ENCODE peak calls at places on chromosomes 12 and 14, in four cellular contexts. G, X, H and B are unnamed samples.

GRCh38 chr12:100141998-100142850 is 450 bp downstream of the BLTP3B start:
- DNase-seq in G (peak), X (peak), H (peak), B (peak)

GRCh38 chr14:20630340-20631022 is 11.0 kb downstream of the OR6S1 start:
- DNase-seq in G (peak), X (peak), H (no peak), B (peak)

GRCh38 chr12:58341791-58342190 is 400.4 kb downstream of the ATP23 start:
- DNase-seq in G (peak), X (no peak), H (no peak), B (no peak)

GRCh38 chr12:130859128-130859527 is 12.7 kb upstream of the RAN start:
- DNase-seq in G (no peak), X (no peak), H (no peak), B (no peak)

GRCh38 chr14:41403360-41403759 is 203.3 kb upstream of the LRFN5 start:
- DNase-seq in G (no peak), X (no peak), H (no peak), B (no peak)

GRCh38 chr14:99267871-99268775 is 3.9 kb downstream of the BCL11B start:
- DNase-seq in G (no peak), X (no peak), H (no peak), B (peak)

GRCh38 chr12:75623631-75624118 is 112.3 kb upstream of the KRR1 start:
- DNase-seq in G (peak), X (no peak), H (no peak), B (no peak)

GRCh38 chr12:112309797-112310196 is 72.4 kb downstream of the HECTD4 start:
- DNase-seq in G (no peak), X (no peak), H (no peak), B (no peak)

GRCh38 chr12:58969227-58969626 is 48.9 kb upstream of the LRIG3 start:
- DNase-seq in G (peak), X (no peak), H (no peak), B (no peak)

GRCh38 chr12:123908884-123909807 is 63.5 kb downstream of the CCDC92 start:
- DNase-seq in G (no peak), X (no peak), H (no peak), B (no peak)

GRCh38 chr12:57893460-57894353 is 47.2 kb upstream of the CTDSP2 start:
- DNase-seq in G (peak), X (peak), H (peak), B (no peak)

GRCh38 chr12:92036771-92037453 is 108.7 kb downstream of the BTG1 start:
- DNase-seq in G (peak), X (no peak), H (no peak), B (no peak)

GRCh38 chr12:130764475-130765185 is 48.5 kb upstream of the RIMBP2 start:
- DNase-seq in G (peak), X (no peak), H (no peak), B (peak)

GRCh38 chr12:26939192-26939832 is 1.0 kb downstream of the FGFR1OP2 start:
- DNase-seq in G (no peak), X (no peak), H (no peak), B (no peak)

GRCh38 chr12:51721281-51721940 is 127.1 kb downstream of the FIGNL2 start:
- DNase-seq in G (no peak), X (peak), H (no peak), B (peak)

GRCh38 chr14:92004062-92004461 is 35.8 kb downstream of the TRIP11 start:
- DNase-seq in G (no peak), X (no peak), H (no peak), B (no peak)

GRCh38 chr12:3735432-3735831 is 17.5 kb downstream of the CRACR2A start:
- DNase-seq in G (no peak), X (no peak), H (no peak), B (no peak)

DNA sequence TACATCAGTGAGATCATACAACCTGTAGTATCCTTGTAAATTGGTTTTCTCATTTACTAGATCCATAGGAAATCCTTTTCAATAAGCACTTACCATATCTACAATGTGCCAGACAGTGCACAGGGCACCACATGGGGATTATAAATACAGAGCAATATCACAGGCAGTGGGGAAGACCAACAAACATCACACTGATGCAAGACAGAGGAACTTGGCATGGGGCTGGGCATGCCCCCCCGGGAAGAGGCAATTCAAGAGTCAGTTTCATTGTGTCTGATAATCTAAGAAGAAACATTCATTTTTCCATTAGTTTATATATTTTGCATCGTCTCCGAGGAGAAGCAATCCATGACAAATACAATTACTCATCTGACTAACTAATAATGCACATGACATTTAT is 16.2 kb downstream of the NT5DC3 start:
- DNase-seq in G (no peak), X (no peak), H (no peak), B (no peak)
- TF ChIP-seq CTCF in G (no peak), X (no peak), H (no peak), B (no peak)

GRCh38 chr12:46027172-46027571 is 36.8 kb upstream of the SCAF11 start:
- DNase-seq in G (no peak), X (no peak), H (no peak), B (no peak)
- TF ChIP-seq CTCF in G (no peak), X (no peak), H (no peak), B (no peak)

DNA sequence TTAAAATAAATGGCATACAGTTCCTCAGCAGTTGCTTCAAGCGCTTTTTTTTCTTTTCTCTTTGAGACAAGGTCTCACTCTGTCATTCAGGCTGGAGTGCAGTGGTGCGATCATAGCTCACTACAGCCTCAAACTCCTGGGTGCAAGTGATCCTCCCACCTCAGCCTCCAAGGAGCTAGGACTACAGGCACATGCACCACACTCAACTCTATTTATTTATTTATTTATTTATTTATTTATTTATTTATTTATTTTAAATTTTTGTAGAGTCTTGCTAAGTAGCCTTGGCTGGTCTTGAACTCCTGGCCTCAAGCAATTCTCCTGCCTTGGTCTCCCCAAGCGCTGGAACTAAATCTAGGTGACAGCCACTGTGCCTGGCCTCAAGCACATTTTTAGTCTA is 132.0 kb downstream of the MED13L start:
- DNase-seq in G (no peak), X (no peak), H (no peak), B (no peak)
- TF ChIP-seq CTCF in G (no peak), X (no peak), H (no peak), B (no peak)

GRCh38 chr12:120238839-120239445 is 26.6 kb downstream of the PXN start:
- DNase-seq in G (no peak), X (no peak), H (peak), B (no peak)

GRCh38 chr12:120234643-120235368 is 30.7 kb downstream of the PXN start:
- DNase-seq in G (peak), X (no peak), H (peak), B (no peak)

GRCh38 chr12:120238224-120238616 is 27.3 kb downstream of the PXN start:
- DNase-seq in G (no peak), X (no peak), H (peak), B (no peak)

GRCh38 chr12:120236124-120236398 is 29.5 kb downstream of the PXN start:
- DNase-seq in G (no peak), X (no peak), H (peak), B (peak)

GRCh38 chr12:120235369-120236123 is 30.0 kb downstream of the PXN start:
- DNase-seq in G (no peak), X (no peak), H (no peak), B (no peak)
- TF ChIP-seq CTCF in G (peak), X (no peak), H (no peak), B (no peak)

GRCh38 chr12:61993734-61994345 is 266.4 kb upstream of the USP15 start:
- DNase-seq in G (peak), X (no peak), H (no peak), B (no peak)
- TF ChIP-seq CTCF in G (peak), X (no peak), H (no peak), B (peak)

GRCh38 chr14:63833728-63834127 is 19.1 kb upstream of the SYNE2 start:
- DNase-seq in G (no peak), X (no peak), H (no peak), B (no peak)
- TF ChIP-seq CTCF in G (no peak), X (no peak), H (no peak), B (no peak)

DNA sequence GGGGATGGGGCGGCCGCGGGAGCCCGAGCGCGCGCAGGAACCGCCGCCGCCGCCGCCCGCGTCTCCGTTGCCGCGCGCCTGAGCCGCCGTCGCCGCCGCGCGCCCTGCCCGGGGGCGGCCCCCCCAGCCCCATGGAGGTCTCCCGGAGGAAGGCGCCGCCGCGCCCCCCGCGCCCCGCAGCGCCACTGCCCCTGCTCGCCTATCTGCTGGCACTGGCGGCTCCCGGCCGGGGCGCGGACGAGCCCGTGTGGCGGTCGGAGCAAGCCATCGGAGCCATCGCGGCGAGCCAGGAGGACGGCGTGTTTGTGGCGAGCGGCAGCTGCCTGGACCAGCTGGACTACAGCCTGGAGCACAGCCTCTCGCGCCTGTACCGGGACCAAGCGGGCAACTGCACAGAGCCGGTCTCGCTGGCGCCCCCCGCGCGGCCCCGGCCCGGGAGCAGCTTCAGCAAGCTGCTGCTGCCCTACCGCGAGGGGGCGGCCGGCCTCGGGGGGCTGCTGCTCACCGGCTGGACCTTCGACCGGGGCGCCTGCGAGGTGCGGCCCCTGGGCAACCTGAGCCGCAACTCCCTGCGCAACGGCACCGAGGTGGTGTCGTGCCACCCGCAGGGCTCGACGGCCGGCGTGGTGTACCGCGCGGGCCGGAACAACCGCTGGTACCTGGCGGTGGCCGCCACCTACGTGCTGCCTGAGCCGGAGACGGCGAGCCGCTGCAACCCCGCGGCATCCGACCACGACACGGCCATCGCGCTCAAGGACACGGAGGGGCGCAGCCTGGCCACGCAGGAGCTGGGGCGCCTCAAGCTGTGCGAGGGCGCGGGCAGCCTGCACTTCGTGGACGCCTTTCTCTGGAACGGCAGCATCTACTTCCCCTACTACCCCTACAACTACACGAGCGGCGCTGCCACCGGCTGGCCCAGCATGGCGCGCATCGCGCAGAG is 734 bp downstream of the PLXNC1 start:
- DNase-seq in G (peak), X (peak), H (no peak), B (peak)
- TF ChIP-seq CTCF in G (no peak), X (peak), H (no peak), B (peak)

GRCh38 chr12:5435161-5435560 is 3.3 kb downstream of the NTF3 start:
- DNase-seq in G (peak), X (no peak), H (no peak), B (no peak)

GRCh38 chr12:5432011-5432400 is at the start of gene NTF3:
- DNase-seq in G (peak), X (peak), H (no peak), B (no peak)

GRCh38 chr12:5434647-5434968 is 2.7 kb downstream of the NTF3 start:
- DNase-seq in G (no peak), X (no peak), H (no peak), B (no peak)

GRCh38 chr12:5433840-5434646 is 2.1 kb downstream of the NTF3 start:
- DNase-seq in G (no peak), X (no peak), H (no peak), B (no peak)

DNA sequence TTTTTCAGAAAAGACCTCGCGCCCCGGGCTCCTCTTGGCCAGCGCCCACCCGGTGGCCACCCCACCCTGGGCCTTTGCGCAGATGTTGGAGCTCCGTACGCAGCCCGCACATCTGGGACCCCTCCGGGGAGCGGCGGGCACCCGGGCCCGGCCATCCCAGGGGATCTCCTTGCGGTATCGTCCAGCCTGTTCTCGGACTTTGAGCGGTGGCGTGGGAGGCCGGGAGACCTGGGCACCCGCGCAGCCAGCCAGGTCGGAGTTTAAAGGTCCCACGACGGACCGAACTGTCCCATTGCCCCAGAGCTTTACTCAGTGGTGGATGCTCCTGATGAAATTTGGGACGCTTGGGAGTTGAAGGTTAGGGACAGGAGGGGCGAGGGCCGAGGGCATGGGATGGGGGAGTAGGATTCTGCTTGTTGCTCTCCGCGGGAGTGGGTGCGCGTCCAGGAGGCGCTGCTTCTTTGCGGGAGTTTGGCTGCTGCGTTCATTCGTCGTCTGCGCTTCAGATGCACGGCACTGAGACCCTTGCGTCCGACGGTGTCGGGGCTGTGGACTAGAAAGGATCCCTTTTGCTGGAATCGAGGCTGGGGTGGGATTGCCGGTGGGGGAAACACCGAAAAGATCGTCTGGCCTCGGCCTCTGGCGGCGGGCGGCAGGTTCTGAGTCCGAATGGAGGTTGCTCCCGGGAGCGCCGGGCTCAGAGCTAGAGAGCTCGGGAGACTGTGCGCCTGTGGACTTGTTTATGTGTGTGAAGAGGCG is 1.4 kb downstream of the NTF3 start:
- DNase-seq in G (peak), X (peak), H (no peak), B (no peak)
- TF ChIP-seq CTCF in G (no peak), X (no peak), H (no peak), B (no peak)

GRCh38 chr12:127487031-127487430 is 779.9 kb upstream of the TMEM132C start:
- DNase-seq in G (no peak), X (no peak), H (no peak), B (no peak)

GRCh38 chr12:127482950-127483349 is 784.0 kb upstream of the TMEM132C start:
- DNase-seq in G (no peak), X (no peak), H (no peak), B (no peak)

GRCh38 chr12:127489055-127489454 is 777.9 kb upstream of the TMEM132C start:
- DNase-seq in G (no peak), X (no peak), H (no peak), B (no peak)

GRCh38 chr12:127480775-127481314 is 786.1 kb upstream of the TMEM132C start:
- DNase-seq in G (no peak), X (no peak), H (no peak), B (no peak)

DNA sequence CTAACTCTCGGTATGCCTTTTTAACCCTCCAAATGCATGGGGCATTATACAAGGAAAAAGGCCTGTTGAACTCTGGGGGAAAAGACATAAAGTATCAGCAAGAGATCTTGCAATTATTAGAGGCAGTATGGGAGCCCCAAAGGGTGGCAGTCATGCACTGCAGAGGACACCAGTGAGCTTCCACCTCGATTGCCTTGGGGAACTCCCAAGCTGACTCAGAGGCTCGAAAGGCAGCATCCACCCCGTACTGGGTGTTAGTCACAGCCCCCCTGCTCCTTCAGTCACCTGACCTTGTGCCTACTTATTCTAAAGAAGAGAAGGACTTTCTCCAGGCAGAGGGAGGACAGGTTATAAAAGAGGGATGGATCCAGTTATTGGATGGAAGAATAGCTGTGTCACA is 781.4 kb upstream of the TMEM132C start:
- DNase-seq in G (peak), X (no peak), H (no peak), B (peak)
- TF ChIP-seq CTCF in G (peak), X (no peak), H (no peak), B (no peak)